ENCODE peak calls at places on chromosome 9, in four cellular contexts. U is stimulated activated CD8-positive, alpha-beta memory T cell treated with anti-CD3 and anti-CD28 coated beads, Interleukin-2, amount 100 ng/mL, for 1 hour; M is GM12865; A is stimulated activated naive CD4-positive, alpha-beta T cell treated with Interleukin-2 at 50 U/mL for 16 hours. E is an unnamed sample.
A peak's percentile ranks its signal among the peaks of the same experiment; 100 is the strongest.

GRCh38 chr9:36029765-36030528 is 6.8 kb upstream of the RECK start:
- DNase-seq in U (no peak), M (no peak), A (no peak), E (no peak)

GRCh38 chr9:77898864-77899263 is 132.7 kb downstream of the GNAQ start:
- DNase-seq in U (no peak), M (no peak), A (no peak), E (no peak)

GRCh38 chr9:112867275-112867991 is 23.2 kb downstream of the SLC46A2 start:
- DNase-seq in U (no peak), M (peak; percentile 20), A (peak; percentile 18), E (no peak)

GRCh38 chr9:129068110-129068509 is 12.8 kb upstream of the DOLPP1 start:
- DNase-seq in U (no peak), M (no peak), A (no peak), E (no peak)

GRCh38 chr9:105503873-105504272 is 54.1 kb upstream of the FKTN start:
- DNase-seq in U (no peak), M (peak; percentile 63), A (no peak), E (no peak)

GRCh38 chr9:115730396-115730795 is 423.2 kb upstream of the PAPPA start:
- DNase-seq in U (no peak), M (no peak), A (no peak), E (no peak)

GRCh38 chr9:106420511-106420944 is 442.4 kb upstream of the ZNF462 start:
- DNase-seq in U (no peak), M (peak; percentile 85), A (no peak), E (no peak)

GRCh38 chr9:75683591-75683990 is 206.9 kb upstream of the PCSK5 start:
- DNase-seq in U (no peak), M (no peak), A (no peak), E (no peak)

GRCh38 chr9:134029248-134030226 is 4.3 kb downstream of the BRD3OS start:
- DNase-seq in U (no peak), M (no peak), A (no peak), E (no peak)

GRCh38 chr9:130997925-130998595 is 10.9 kb upstream of the LAMC3 start:
- DNase-seq in U (no peak), M (peak; percentile 51), A (no peak), E (no peak)

GRCh38 chr9:68844623-68845612 is 139.9 kb downstream of the PIP5K1B start:
- DNase-seq in U (no peak), M (peak; percentile 76), A (no peak), E (peak; percentile 34)

GRCh38 chr9:92600742-92601261 is 65.0 kb upstream of the ECM2 start:
- DNase-seq in U (no peak), M (no peak), A (no peak), E (no peak)

GRCh38 chr9:98789765-98790600 is 6.4 kb downstream of the ANKS6 start:
- DNase-seq in U (no peak), M (no peak), A (no peak), E (no peak)

GRCh38 chr9:129102791-129103594 is 7.6 kb downstream of the CRAT start:
- DNase-seq in U (no peak), M (peak; percentile 57), A (no peak), E (peak; percentile 21)

GRCh38 chr9:71285191-71285656 is 163.8 kb upstream of the TRPM3 start:
- DNase-seq in U (no peak), M (peak; percentile 70), A (no peak), E (peak; percentile 19)

GRCh38 chr9:108837530-108837929 is 18.3 kb downstream of the ACTL7B start:
- DNase-seq in U (no peak), M (no peak), A (no peak), E (no peak)

GRCh38 chr9:120901704-120902103 is 24.7 kb upstream of the PHF19 start:
- DNase-seq in U (no peak), M (peak; percentile 49), A (no peak), E (no peak)

GRCh38 chr9:116336133-116336862 is 182.7 kb downstream of the PAPPA start:
- DNase-seq in U (no peak), M (no peak), A (no peak), E (no peak)

GRCh38 chr9:131731237-131731995 is 8.5 kb downstream of the RAPGEF1 start:
- DNase-seq in U (no peak), M (peak; percentile 74), A (no peak), E (no peak)

GRCh38 chr9:110143969-110144545 is 63.9 kb downstream of the C9orf152 start:
- DNase-seq in U (no peak), M (peak; percentile 77), A (no peak), E (no peak)

GRCh38 chr9:120477534-120478001 is 102.4 kb downstream of the CDK5RAP2 start:
- DNase-seq in U (no peak), M (peak; percentile 9), A (no peak), E (peak; percentile 33)